ENCODE peak calls at places on chromosomes 2 and 18, in nine cellular contexts. T is K562, N is tibial nerve, O is cardiac muscle cell, M is sigmoid colon, L is hepatocyte, R is stomach, U is A549, B is HL-60. V is an unnamed sample.

GRCh38 chr2:35741556-35741955 is 614.0 kb upstream of the CRIM1 start:
- DNase-seq in N (no peak), L (no peak), T (no peak), R (no peak), U (no peak), M (no peak), O (no peak), B (no peak), V (no peak)

GRCh38 chr2:28716265-28716865 is 35.3 kb upstream of the PPP1CB start:
- DNase-seq in L (peak; percentile 79), N (peak; percentile 69), R (peak; percentile 34), U (peak; percentile 76), O (no peak), M (peak; percentile 87), B (peak; percentile 93), T (no peak), V (peak; percentile 66)

GRCh38 chr2:80073134-80073561 is 231.4 kb downstream of the LRRTM1 start:
- DNase-seq in N (peak; percentile 23), U (peak; percentile 68), L (peak; percentile 83), R (no peak), M (no peak), B (peak; percentile 45), O (peak; percentile 82), T (peak; percentile 58), V (peak; percentile 64)

GRCh38 chr2:232890896-232891601 is 21.0 kb downstream of the SNORC start:
- DNase-seq in M (no peak), B (no peak), L (peak; percentile 62), O (peak; percentile 69), N (no peak), U (no peak), R (peak; percentile 24), T (peak; percentile 47), V (peak; percentile 70)

GRCh38 chr2:14137643-14138042 is 494.9 kb upstream of the LRATD1 start:
- DNase-seq in O (peak; percentile 33), R (no peak), N (no peak), M (no peak), U (peak; percentile 9), T (no peak), B (no peak), L (peak; percentile 11), V (no peak)

GRCh38 chr2:8242734-8243133 is 439.1 kb upstream of the ID2 start:
- DNase-seq in R (no peak), T (no peak), U (no peak), O (no peak), M (no peak), B (no peak), N (peak; percentile 36), L (no peak), V (no peak)

GRCh38 chr2:128642801-128643200 is 324.1 kb upstream of the HS6ST1 start:
- DNase-seq in T (no peak), O (no peak), R (peak; percentile 17), N (no peak), B (peak; percentile 33), M (peak; percentile 26), L (no peak), U (no peak), V (no peak)

GRCh38 chr18:9516437-9517064 is 41.2 kb downstream of the RALBP1 start:
- DNase-seq in N (peak; percentile 38), R (no peak), T (peak; percentile 47), B (peak; percentile 43), M (no peak), O (peak; percentile 31), L (peak; percentile 42), U (peak; percentile 20), V (no peak)

GRCh38 chr2:231124833-231125232 is at the start of gene HTR2B:
- DNase-seq in T (no peak), L (no peak), U (peak; percentile 38), O (peak; percentile 35), R (no peak), N (peak; percentile 12), M (no peak), B (no peak), V (no peak)

GRCh38 chr18:79169958-79170555 is 100.9 kb downstream of the ATP9B start:
- DNase-seq in U (no peak), L (no peak), N (no peak), O (peak; percentile 20), M (no peak), T (no peak), B (peak; percentile 67), R (no peak), V (no peak)

GRCh38 chr2:229947544-229947943 is 25.2 kb downstream of the FBXO36 start:
- DNase-seq in U (no peak), O (no peak), N (no peak), B (no peak), M (no peak), T (no peak), R (no peak), L (no peak), V (no peak)

GRCh38 chr2:26669099-26669498 is 23.4 kb upstream of the KCNK3 start:
- DNase-seq in T (no peak), L (no peak), U (no peak), R (no peak), N (no peak), O (no peak), M (peak; percentile 32), B (no peak), V (no peak)

GRCh38 chr18:58866261-58867232 is 1.9 kb downstream of the ZNF532 start:
- DNase-seq in B (no peak), U (no peak), O (no peak), M (peak; percentile 15), L (no peak), R (no peak), T (no peak), N (no peak), V (no peak)

GRCh38 chr18:50633992-50634391 is 74.1 kb downstream of the MAPK4 start:
- DNase-seq in O (no peak), L (no peak), N (no peak), R (no peak), M (peak; percentile 20), U (no peak), T (no peak), B (no peak), V (no peak)

GRCh38 chr18:59907172-59907571 is 7.4 kb downstream of the PMAIP1 start:
- DNase-seq in M (no peak), L (no peak), R (no peak), N (no peak), T (no peak), B (no peak), O (no peak), U (no peak), V (no peak)

GRCh38 chr2:203797363-203798111 is 70.0 kb upstream of the CTLA4 start:
- DNase-seq in U (no peak), B (no peak), N (no peak), M (no peak), O (no peak), L (no peak), R (no peak), T (no peak), V (no peak)

GRCh38 chr2:2763998-2764355 is 432.9 kb upstream of the MYT1L start:
- DNase-seq in U (no peak), B (no peak), N (no peak), M (no peak), T (no peak), R (no peak), O (no peak), L (no peak), V (no peak)

GRCh38 chr2:43837033-43837432 is 1.6 kb downstream of the ABCG5 start:
- DNase-seq in M (no peak), L (no peak), N (no peak), O (no peak), U (no peak), R (no peak), T (no peak), B (no peak), V (no peak)

GRCh38 chr2:205613970-205614559 is 68.2 kb upstream of the NRP2 start:
- DNase-seq in U (no peak), L (no peak), T (no peak), N (no peak), R (no peak), M (no peak), O (no peak), B (no peak), V (no peak)

GRCh38 chr2:96146881-96147592 is 1.8 kb upstream of the DUSP2 start:
- DNase-seq in T (no peak), U (no peak), N (no peak), L (no peak), M (peak; percentile 59), B (no peak), R (no peak), O (no peak), V (no peak)

GRCh38 chr2:239321596-239322413 is 79.0 kb downstream of the HDAC4 start:
- DNase-seq in B (no peak), T (peak; percentile 48), O (no peak), L (no peak), U (no peak), N (no peak), R (no peak), M (no peak), V (no peak)
- H3K4me3 ChIP-seq in B (no peak overlapping the region), T (no peak overlapping the region), O (no peak overlapping the region), L (no peak overlapping the region), U (no peak overlapping the region), N (no peak overlapping the region), R (no peak overlapping the region), M (no peak overlapping the region), V (no peak overlapping the region)

DNA sequence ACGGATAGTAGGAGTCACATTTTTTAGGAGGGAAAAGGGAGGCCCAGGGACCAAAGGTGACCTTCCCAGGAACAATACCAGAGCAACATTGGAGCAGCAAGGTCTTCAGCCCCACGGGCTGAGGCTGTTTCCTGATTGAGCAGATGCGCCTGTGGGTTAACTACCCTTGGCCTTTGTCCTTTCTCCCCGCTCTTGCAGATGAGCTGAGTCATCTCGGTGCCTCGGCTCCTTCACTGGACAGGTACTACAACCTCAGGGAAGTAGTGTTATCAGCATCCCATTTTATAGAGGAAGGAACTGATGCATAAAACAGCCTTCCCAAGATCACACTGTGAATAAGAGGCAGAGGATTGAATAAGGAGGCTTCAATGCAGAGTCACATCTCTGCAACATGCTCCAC is 43.5 kb downstream of the DHRS9 start:
- DNase-seq in U (no peak), L (no peak), M (no peak), B (no peak), O (no peak), R (no peak), T (no peak), N (no peak), V (no peak)
- TF ChIP-seq CTCF in U (no peak), L (no peak), M (no peak), B (no peak), O (no peak), R (no peak), T (no peak), N (no peak), V (no peak)

DNA sequence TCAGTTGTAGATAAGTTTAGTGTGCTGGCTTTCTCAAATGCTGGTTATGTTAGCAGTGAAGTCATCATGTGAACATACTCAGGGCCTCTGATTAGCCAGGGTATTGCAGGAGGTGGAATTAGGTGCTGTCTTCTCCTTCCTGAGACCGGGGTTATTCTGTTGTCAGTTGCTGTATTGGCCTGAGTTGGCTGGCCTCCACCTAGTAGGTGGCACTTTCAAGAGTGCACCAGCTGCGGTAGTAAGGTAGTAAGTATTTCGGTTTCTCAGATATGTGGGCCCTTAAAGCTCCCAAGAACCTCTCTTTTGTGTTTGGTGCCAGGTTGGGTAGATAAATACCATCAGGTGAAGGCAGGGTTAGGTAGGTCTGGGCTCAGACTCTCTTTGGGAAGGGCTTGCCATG is 1430.5 kb upstream of the CELF4 start:
- DNase-seq in N (no peak), B (no peak), R (no peak), M (no peak), U (no peak), L (no peak), O (no peak), T (no peak), V (no peak)
- H3K27ac ChIP-seq in N (no peak overlapping the region), B (no peak overlapping the region), R (no peak overlapping the region), M (no peak overlapping the region), U (no peak overlapping the region), L (no peak overlapping the region), O (no peak overlapping the region), T (no peak overlapping the region), V (no peak overlapping the region)

GRCh38 chr2:9721346-9721745 is 90.5 kb upstream of the YWHAQ start:
- DNase-seq in M (no peak), B (no peak), N (no peak), O (no peak), T (no peak), L (no peak), U (no peak), R (no peak), V (no peak)
- H3K4me3 ChIP-seq in M (no peak overlapping the region), B (no peak overlapping the region), N (no peak overlapping the region), O (no peak overlapping the region), T (no peak overlapping the region), L (no peak overlapping the region), U (no peak overlapping the region), R (no peak overlapping the region), V (no peak overlapping the region)

V was measured in WERI-Rb-1.